ENCODE peak calls at places on chromosomes 3 and 15, in seven cellular contexts. One of them, this sample, is unnamed.

GRCh38 chr3:177135841-177136492 is 61.3 kb downstream of the TBL1XR1 start:
- DNase-seq in NCI-H524: no peak
- DNase-seq in NCI-H748 treated with DMSO at 0.1 percent for 48 hours: no peak
- DNase-seq in heart left ventricle: no peak
- DNase-seq in GM04503: no peak
- DNase-seq in substantia nigra: no peak
- DNase-seq in endothelial cell: no peak
- DNase-seq in this sample: no peak

GRCh38 chr3:56835626-56836025 is 33.9 kb upstream of the ARHGEF3 start:
- DNase-seq in NCI-H524: no peak
- DNase-seq in NCI-H748 treated with DMSO at 0.1 percent for 48 hours: no peak
- DNase-seq in heart left ventricle: no peak
- DNase-seq in GM04503: no peak
- DNase-seq in substantia nigra: no peak
- DNase-seq in endothelial cell: no peak
- DNase-seq in this sample: no peak

GRCh38 chr3:192642651-192643050 is 84.7 kb downstream of the FGF12 start:
- DNase-seq in NCI-H524: no peak
- DNase-seq in NCI-H748 treated with DMSO at 0.1 percent for 48 hours: no peak
- DNase-seq in heart left ventricle: no peak
- DNase-seq in GM04503: no peak
- DNase-seq in substantia nigra: no peak
- DNase-seq in endothelial cell: no peak
- DNase-seq in this sample: no peak

GRCh38 chr15:30042556-30042955 is 40.2 kb upstream of the GOLGA8J start:
- DNase-seq in NCI-H524: no peak
- DNase-seq in NCI-H748 treated with DMSO at 0.1 percent for 48 hours: no peak
- DNase-seq in heart left ventricle: no peak
- DNase-seq in GM04503: no peak
- DNase-seq in substantia nigra: no peak
- DNase-seq in endothelial cell: no peak
- DNase-seq in this sample: no peak

GRCh38 chr3:53936347-53936746 is 44.7 kb upstream of the SELENOK start:
- DNase-seq in NCI-H524: no peak
- DNase-seq in NCI-H748 treated with DMSO at 0.1 percent for 48 hours: no peak
- DNase-seq in heart left ventricle: no peak
- DNase-seq in GM04503: no peak
- DNase-seq in substantia nigra: no peak
- DNase-seq in endothelial cell: no peak
- DNase-seq in this sample: no peak

GRCh38 chr15:74127255-74127953 is 3.0 kb upstream of the ISLR2 start:
- DNase-seq in NCI-H524: peak
- DNase-seq in NCI-H748 treated with DMSO at 0.1 percent for 48 hours: peak
- DNase-seq in heart left ventricle: peak
- DNase-seq in GM04503: no peak
- DNase-seq in substantia nigra: peak
- DNase-seq in endothelial cell: peak
- DNase-seq in this sample: peak

GRCh38 chr15:86103825-86104224 is 24.2 kb downstream of the AGBL1 start:
- DNase-seq in NCI-H524: no peak
- DNase-seq in NCI-H748 treated with DMSO at 0.1 percent for 48 hours: no peak
- DNase-seq in heart left ventricle: no peak
- DNase-seq in GM04503: no peak
- DNase-seq in substantia nigra: no peak
- DNase-seq in endothelial cell: no peak
- DNase-seq in this sample: peak

GRCh38 chr3:14428087-14429067 is 26.0 kb downstream of the SLC6A6 start:
- DNase-seq in NCI-H524: no peak
- DNase-seq in NCI-H748 treated with DMSO at 0.1 percent for 48 hours: no peak
- DNase-seq in heart left ventricle: no peak
- DNase-seq in GM04503: no peak
- DNase-seq in substantia nigra: no peak
- DNase-seq in endothelial cell: no peak
- DNase-seq in this sample: no peak

GRCh38 chr15:90813796-90814192 is 54.6 kb upstream of the FURIN start:
- DNase-seq in NCI-H524: no peak
- DNase-seq in NCI-H748 treated with DMSO at 0.1 percent for 48 hours: no peak
- DNase-seq in heart left ventricle: no peak
- DNase-seq in GM04503: no peak
- DNase-seq in substantia nigra: no peak
- DNase-seq in endothelial cell: no peak
- DNase-seq in this sample: no peak

GRCh38 chr15:24848050-24848449 is 106.7 kb upstream of the SNRPN start:
- DNase-seq in NCI-H524: peak
- DNase-seq in NCI-H748 treated with DMSO at 0.1 percent for 48 hours: no peak
- DNase-seq in heart left ventricle: peak
- DNase-seq in GM04503: no peak
- DNase-seq in substantia nigra: no peak
- DNase-seq in endothelial cell: peak
- DNase-seq in this sample: no peak

GRCh38 chr3:52458770-52459540 is 3.6 kb downstream of the NISCH start:
- DNase-seq in NCI-H524: peak
- DNase-seq in NCI-H748 treated with DMSO at 0.1 percent for 48 hours: no peak
- DNase-seq in heart left ventricle: no peak
- DNase-seq in GM04503: no peak
- DNase-seq in substantia nigra: no peak
- DNase-seq in endothelial cell: no peak
- DNase-seq in this sample: no peak

GRCh38 chr15:70094690-70095311 is 2.9 kb downstream of the TLE3 start:
- DNase-seq in NCI-H524: no peak
- DNase-seq in NCI-H748 treated with DMSO at 0.1 percent for 48 hours: peak
- DNase-seq in heart left ventricle: no peak
- DNase-seq in GM04503: no peak
- DNase-seq in substantia nigra: no peak
- DNase-seq in endothelial cell: no peak
- DNase-seq in this sample: peak

GRCh38 chr3:153221748-153222162 is 59.7 kb downstream of the RAP2B start:
- DNase-seq in NCI-H524: no peak
- DNase-seq in NCI-H748 treated with DMSO at 0.1 percent for 48 hours: no peak
- DNase-seq in heart left ventricle: peak
- DNase-seq in GM04503: peak
- DNase-seq in substantia nigra: no peak
- DNase-seq in endothelial cell: peak
- DNase-seq in this sample: peak

GRCh38 chr3:71523628-71524027 is 59.9 kb downstream of the FOXP1 start:
- DNase-seq in NCI-H524: no peak
- DNase-seq in NCI-H748 treated with DMSO at 0.1 percent for 48 hours: no peak
- DNase-seq in heart left ventricle: no peak
- DNase-seq in GM04503: no peak
- DNase-seq in substantia nigra: no peak
- DNase-seq in endothelial cell: no peak
- DNase-seq in this sample: no peak

GRCh38 chr3:105040026-105040622 is 326.6 kb upstream of the ALCAM start:
- DNase-seq in NCI-H524: no peak
- DNase-seq in NCI-H748 treated with DMSO at 0.1 percent for 48 hours: no peak
- DNase-seq in heart left ventricle: no peak
- DNase-seq in GM04503: no peak
- DNase-seq in substantia nigra: no peak
- DNase-seq in endothelial cell: no peak
- DNase-seq in this sample: no peak

GRCh38 chr3:13077431-13078157 is 4.4 kb upstream of the IQSEC1 start:
- DNase-seq in NCI-H524: no peak
- DNase-seq in NCI-H748 treated with DMSO at 0.1 percent for 48 hours: no peak
- DNase-seq in heart left ventricle: peak
- DNase-seq in GM04503: peak
- DNase-seq in substantia nigra: peak
- DNase-seq in endothelial cell: no peak
- DNase-seq in this sample: no peak

GRCh38 chr3:39428745-39429201 is 22.3 kb downstream of the RPSA start:
- DNase-seq in NCI-H524: no peak
- DNase-seq in NCI-H748 treated with DMSO at 0.1 percent for 48 hours: no peak
- DNase-seq in heart left ventricle: peak
- DNase-seq in GM04503: no peak
- DNase-seq in substantia nigra: no peak
- DNase-seq in endothelial cell: no peak
- DNase-seq in this sample: no peak

GRCh38 chr3:37279858-37280257 is 105.5 kb upstream of the LRRFIP2 start:
- DNase-seq in NCI-H524: no peak
- DNase-seq in NCI-H748 treated with DMSO at 0.1 percent for 48 hours: no peak
- DNase-seq in heart left ventricle: no peak
- DNase-seq in GM04503: no peak
- DNase-seq in substantia nigra: no peak
- DNase-seq in endothelial cell: no peak
- DNase-seq in this sample: no peak

GRCh38 chr3:8650583-8651416 is 6.2 kb upstream of the SSUH2 start:
- DNase-seq in NCI-H524: no peak
- DNase-seq in NCI-H748 treated with DMSO at 0.1 percent for 48 hours: no peak
- DNase-seq in heart left ventricle: no peak
- DNase-seq in GM04503: no peak
- DNase-seq in substantia nigra: no peak
- DNase-seq in endothelial cell: no peak
- DNase-seq in this sample: peak

GRCh38 chr15:68593826-68594532 is 15.2 kb downstream of the CORO2B start:
- DNase-seq in NCI-H524: no peak
- DNase-seq in NCI-H748 treated with DMSO at 0.1 percent for 48 hours: no peak
- DNase-seq in heart left ventricle: peak
- DNase-seq in GM04503: no peak
- DNase-seq in substantia nigra: no peak
- DNase-seq in endothelial cell: no peak
- DNase-seq in this sample: peak

GRCh38 chr3:164539215-164539614 is 539.1 kb downstream of the SI start:
- DNase-seq in NCI-H524: peak
- DNase-seq in NCI-H748 treated with DMSO at 0.1 percent for 48 hours: no peak
- DNase-seq in heart left ventricle: no peak
- DNase-seq in GM04503: no peak
- DNase-seq in substantia nigra: no peak
- DNase-seq in endothelial cell: no peak
- DNase-seq in this sample: no peak

GRCh38 chr3:45665101-45665572 is 24.1 kb upstream of the SACM1L start:
- DNase-seq in NCI-H524: peak
- DNase-seq in NCI-H748 treated with DMSO at 0.1 percent for 48 hours: peak
- DNase-seq in heart left ventricle: peak
- DNase-seq in GM04503: no peak
- DNase-seq in substantia nigra: no peak
- DNase-seq in endothelial cell: peak
- DNase-seq in this sample: no peak

GRCh38 chr3:107661447-107662108 is 138.8 kb downstream of the BBX start:
- DNase-seq in NCI-H524: no peak
- DNase-seq in NCI-H748 treated with DMSO at 0.1 percent for 48 hours: no peak
- DNase-seq in heart left ventricle: no peak
- DNase-seq in GM04503: no peak
- DNase-seq in substantia nigra: no peak
- DNase-seq in endothelial cell: no peak
- DNase-seq in this sample: no peak

GRCh38 chr3:73080201-73080966 is 18.9 kb downstream of the EBLN2 start:
- DNase-seq in NCI-H524: peak
- DNase-seq in NCI-H748 treated with DMSO at 0.1 percent for 48 hours: no peak
- DNase-seq in heart left ventricle: no peak
- DNase-seq in GM04503: no peak
- DNase-seq in substantia nigra: no peak
- DNase-seq in endothelial cell: no peak
- DNase-seq in this sample: no peak

GRCh38 chr3:120192579-120192978 is 92.4 kb downstream of the GPR156 start:
- DNase-seq in NCI-H524: no peak
- DNase-seq in NCI-H748 treated with DMSO at 0.1 percent for 48 hours: no peak
- DNase-seq in heart left ventricle: no peak
- DNase-seq in GM04503: no peak
- DNase-seq in substantia nigra: no peak
- DNase-seq in endothelial cell: no peak
- DNase-seq in this sample: no peak

GRCh38 chr15:85973584-85974347 is 105.9 kb upstream of the AGBL1 start:
- DNase-seq in NCI-H524: peak
- DNase-seq in NCI-H748 treated with DMSO at 0.1 percent for 48 hours: no peak
- DNase-seq in heart left ventricle: no peak
- DNase-seq in GM04503: no peak
- DNase-seq in substantia nigra: no peak
- DNase-seq in endothelial cell: peak
- DNase-seq in this sample: no peak

GRCh38 chr3:27713435-27713880 is 8.7 kb downstream of the EOMES start:
- DNase-seq in NCI-H524: no peak
- DNase-seq in NCI-H748 treated with DMSO at 0.1 percent for 48 hours: no peak
- DNase-seq in heart left ventricle: no peak
- DNase-seq in GM04503: no peak
- DNase-seq in substantia nigra: no peak
- DNase-seq in endothelial cell: no peak
- DNase-seq in this sample: peak

GRCh38 chr3:107745354-107745753 is 222.6 kb downstream of the BBX start:
- DNase-seq in NCI-H524: peak
- DNase-seq in NCI-H748 treated with DMSO at 0.1 percent for 48 hours: no peak
- DNase-seq in heart left ventricle: no peak
- DNase-seq in GM04503: no peak
- DNase-seq in substantia nigra: no peak
- DNase-seq in endothelial cell: no peak
- DNase-seq in this sample: no peak

GRCh38 chr3:141278196-141279073 is 46.8 kb downstream of the PXYLP1 start:
- DNase-seq in NCI-H524: no peak
- DNase-seq in NCI-H748 treated with DMSO at 0.1 percent for 48 hours: no peak
- DNase-seq in heart left ventricle: no peak
- DNase-seq in GM04503: no peak
- DNase-seq in substantia nigra: no peak
- DNase-seq in endothelial cell: no peak
- DNase-seq in this sample: no peak

GRCh38 chr3:193507566-193507965 is 47.1 kb downstream of the ATP13A4 start:
- DNase-seq in NCI-H524: no peak
- DNase-seq in NCI-H748 treated with DMSO at 0.1 percent for 48 hours: no peak
- DNase-seq in heart left ventricle: no peak
- DNase-seq in GM04503: no peak
- DNase-seq in substantia nigra: no peak
- DNase-seq in endothelial cell: no peak
- DNase-seq in this sample: no peak

GRCh38 chr15:52287114-52287513 is 8.5 kb downstream of the MYO5C start:
- DNase-seq in NCI-H524: no peak
- DNase-seq in NCI-H748 treated with DMSO at 0.1 percent for 48 hours: no peak
- DNase-seq in heart left ventricle: no peak
- DNase-seq in GM04503: no peak
- DNase-seq in substantia nigra: no peak
- DNase-seq in endothelial cell: no peak
- DNase-seq in this sample: no peak

GRCh38 chr3:53996153-53996861 is 104.6 kb upstream of the SELENOK start:
- DNase-seq in NCI-H524: no peak
- DNase-seq in NCI-H748 treated with DMSO at 0.1 percent for 48 hours: no peak
- DNase-seq in heart left ventricle: no peak
- DNase-seq in GM04503: no peak
- DNase-seq in substantia nigra: no peak
- DNase-seq in endothelial cell: no peak
- DNase-seq in this sample: no peak

GRCh38 chr15:71312731-71313460 is 197.6 kb downstream of the THSD4 start:
- DNase-seq in NCI-H524: no peak
- DNase-seq in NCI-H748 treated with DMSO at 0.1 percent for 48 hours: no peak
- DNase-seq in heart left ventricle: no peak
- DNase-seq in GM04503: no peak
- DNase-seq in substantia nigra: no peak
- DNase-seq in endothelial cell: no peak
- DNase-seq in this sample: no peak

GRCh38 chr3:40191850-40192448 is 117.6 kb upstream of the EIF1B start:
- DNase-seq in NCI-H524: no peak
- DNase-seq in NCI-H748 treated with DMSO at 0.1 percent for 48 hours: no peak
- DNase-seq in heart left ventricle: peak
- DNase-seq in GM04503: no peak
- DNase-seq in substantia nigra: peak
- DNase-seq in endothelial cell: peak
- DNase-seq in this sample: peak

GRCh38 chr15:68328485-68328884 is 50.9 kb downstream of the FEM1B start:
- DNase-seq in NCI-H524: no peak
- DNase-seq in NCI-H748 treated with DMSO at 0.1 percent for 48 hours: no peak
- DNase-seq in heart left ventricle: no peak
- DNase-seq in GM04503: no peak
- DNase-seq in substantia nigra: no peak
- DNase-seq in endothelial cell: no peak
- DNase-seq in this sample: no peak

GRCh38 chr3:23537006-23537620 is 268.6 kb upstream of the UBE2E1 start:
- DNase-seq in NCI-H524: no peak
- DNase-seq in NCI-H748 treated with DMSO at 0.1 percent for 48 hours: peak
- DNase-seq in heart left ventricle: no peak
- DNase-seq in GM04503: no peak
- DNase-seq in substantia nigra: no peak
- DNase-seq in endothelial cell: no peak
- DNase-seq in this sample: no peak

GRCh38 chr3:107669669-107670068 is 146.9 kb downstream of the BBX start:
- DNase-seq in NCI-H524: no peak
- DNase-seq in NCI-H748 treated with DMSO at 0.1 percent for 48 hours: no peak
- DNase-seq in heart left ventricle: no peak
- DNase-seq in GM04503: no peak
- DNase-seq in substantia nigra: no peak
- DNase-seq in endothelial cell: no peak
- DNase-seq in this sample: no peak

GRCh38 chr15:70566047-70566835 is 197.1 kb downstream of the UACA start:
- DNase-seq in NCI-H524: no peak
- DNase-seq in NCI-H748 treated with DMSO at 0.1 percent for 48 hours: no peak
- DNase-seq in heart left ventricle: no peak
- DNase-seq in GM04503: no peak
- DNase-seq in substantia nigra: no peak
- DNase-seq in endothelial cell: peak
- DNase-seq in this sample: no peak